ENCODE peak calls at places on chromosomes 3 and 15, in five cellular contexts. V is Calu3; I is lower leg skin; H is cardiac fibroblast; O is CD4-positive, alpha-beta T cell. K is an unnamed sample.
A peak's percentile ranks its signal among the peaks of the same experiment; 100 is the strongest.

GRCh38 chr3:127004641-127005397 is 21.9 kb downstream of the PLXNA1 start:
- DNase-seq in H (no peak), I (no peak), V (no peak), O (no peak), K (no peak)

GRCh38 chr15:101675015-101675414 is 22.8 kb upstream of the TM2D3 start:
- DNase-seq in H (peak; percentile 91), I (no peak), V (no peak), O (no peak), K (no peak)

GRCh38 chr15:35206060-35206675 is 121.1 kb upstream of the NANOGP8 start:
- DNase-seq in I (no peak), V (no peak), O (no peak), H (peak; percentile 57), K (no peak)

GRCh38 chr3:85576091-85576690 is 617.4 kb downstream of the CADM2 start:
- DNase-seq in H (peak; percentile 77), V (peak; percentile 59), O (peak; percentile 2), I (no peak), K (no peak)

GRCh38 chr15:39488498-39488897 is 92.4 kb upstream of the THBS1 start:
- DNase-seq in H (no peak), V (no peak), O (no peak), I (no peak), K (no peak)

GRCh38 chr15:37981781-37982180 is 47.3 kb downstream of the TMCO5A start:
- DNase-seq in O (no peak), V (no peak), I (no peak), H (peak; percentile 68), K (no peak)

GRCh38 chr3:150286390-150287147 is 121.5 kb upstream of the TSC22D2 start:
- DNase-seq in H (peak; percentile 75), O (no peak), I (no peak), V (peak; percentile 45), K (no peak)

GRCh38 chr15:40291088-40291574 is 8.3 kb upstream of the ANKRD63 start:
- DNase-seq in V (no peak), H (peak; percentile 61), O (no peak), I (no peak), K (peak; percentile 78)

GRCh38 chr15:53384417-53384816 is 375.0 kb downstream of the WDR72 start:
- DNase-seq in V (peak; percentile 47), H (no peak), I (no peak), O (no peak), K (no peak)

GRCh38 chr15:94287794-94288246 is 56.5 kb downstream of the MCTP2 start:
- DNase-seq in V (no peak), I (no peak), H (no peak), O (no peak), K (no peak)

GRCh38 chr3:100213891-100214573 is 46.8 kb upstream of the TBC1D23 start:
- DNase-seq in O (no peak), V (no peak), H (peak; percentile 55), I (no peak), K (no peak)

GRCh38 chr3:197753263-197753662 is 3.6 kb downstream of the FYTTD1 start:
- DNase-seq in O (no peak), H (no peak), I (no peak), V (no peak), K (no peak)

GRCh38 chr15:40092416-40093223 is 16.1 kb downstream of the BMF start:
- DNase-seq in V (no peak), O (no peak), H (peak; percentile 19), I (peak; percentile 93), K (peak; percentile 86)

GRCh38 chr15:62521396-62521795 is 356.3 kb upstream of the C2CD4B start:
- DNase-seq in I (no peak), V (no peak), H (no peak), O (no peak), K (no peak)

GRCh38 chr15:88617031-88617722 is 4.0 kb upstream of the AEN start:
- DNase-seq in V (no peak), I (no peak), O (no peak), H (no peak), K (no peak)

GRCh38 chr3:183653209-183654064 is 18.0 kb downstream of the KLHL24 start:
- DNase-seq in V (no peak), H (peak; percentile 19), O (no peak), I (no peak), K (no peak)

GRCh38 chr15:71201471-71201870 is 86.2 kb downstream of the THSD4 start:
- DNase-seq in V (peak; percentile 41), H (no peak), I (peak; percentile 76), O (no peak), K (no peak)

GRCh38 chr3:53629396-53629711 is 134.9 kb downstream of the CACNA1D start:
- DNase-seq in I (no peak), H (no peak), V (no peak), O (no peak), K (no peak)

GRCh38 chr15:71687902-71688508 is 122.3 kb upstream of the NR2E3 start:
- DNase-seq in I (no peak), O (no peak), V (no peak), H (peak; percentile 50), K (no peak)

GRCh38 chr3:31179768-31180167 is 285.3 kb upstream of the GADL1 start:
- DNase-seq in I (no peak), H (no peak), V (no peak), O (no peak), K (no peak)

GRCh38 chr3:30354972-30355371 is 251.4 kb upstream of the TGFBR2 start:
- DNase-seq in I (no peak), O (no peak), H (no peak), V (no peak), K (no peak)

GRCh38 chr15:100897873-100898490 is 18.4 kb downstream of the ALDH1A3 start:
- DNase-seq in H (no peak), I (peak; percentile 79), O (no peak), V (no peak), K (no peak)

GRCh38 chr3:65279225-65279624 is 591.4 kb upstream of the ADAMTS9 start:
- DNase-seq in I (no peak), V (no peak), H (no peak), O (no peak), K (no peak)

GRCh38 chr15:35932541-35932940 is 386.6 kb upstream of the DPH6 start:
- DNase-seq in I (no peak), H (no peak), O (no peak), V (no peak), K (no peak)

GRCh38 chr3:38346584-38347410 is at the start of gene XYLB:
- DNase-seq in O (peak; percentile 46), I (peak; percentile 97), V (peak; percentile 91), H (peak; percentile 79), K (peak; percentile 89)

GRCh38 chr3:197592361-197593045 is 36.7 kb upstream of the BDH1 start:
- DNase-seq in O (no peak), V (no peak), I (no peak), H (no peak), K (no peak)

GRCh38 chr15:58981808-58982475 is 5.5 kb upstream of the RNF111 start:
- DNase-seq in I (no peak), H (no peak), V (no peak), O (no peak), K (no peak)

GRCh38 chr3:10551821-10552630 is 46.6 kb upstream of the ATP2B2 start:
- DNase-seq in O (peak; percentile 56), V (peak; percentile 72), H (no peak), I (peak; percentile 93), K (peak; percentile 62)

GRCh38 chr3:112770026-112770626 is 76.5 kb downstream of the CD200R1L start:
- DNase-seq in I (no peak), H (peak; percentile 97), O (no peak), V (peak; percentile 17), K (no peak)

GRCh38 chr3:111128884-111129283 is 57.3 kb downstream of the NECTIN3 start:
- DNase-seq in O (no peak), V (no peak), H (no peak), I (no peak), K (no peak)

GRCh38 chr3:15646924-15647511 is 45.5 kb downstream of the BTD start:
- DNase-seq in H (peak; percentile 100), O (no peak), V (no peak), I (peak; percentile 90), K (no peak)

GRCh38 chr3:123953735-123954134 is 7.3 kb downstream of the CCDC14 start:
- DNase-seq in V (no peak), H (no peak), I (no peak), O (no peak), K (no peak)

GRCh38 chr3:113231391-113231790 is 20.0 kb downstream of the BOC start:
- DNase-seq in V (no peak), H (peak; percentile 77), I (no peak), O (no peak), K (no peak)

GRCh38 chr15:81410318-81410753 is 36.3 kb upstream of the TMC3 start:
- DNase-seq in V (peak; percentile 46), H (peak; percentile 95), I (peak; percentile 90), O (no peak), K (no peak)

GRCh38 chr15:70212963-70213315 is 115.2 kb upstream of the TLE3 start:
- DNase-seq in H (no peak), I (peak; percentile 61), V (no peak), O (no peak), K (no peak)

DNA sequence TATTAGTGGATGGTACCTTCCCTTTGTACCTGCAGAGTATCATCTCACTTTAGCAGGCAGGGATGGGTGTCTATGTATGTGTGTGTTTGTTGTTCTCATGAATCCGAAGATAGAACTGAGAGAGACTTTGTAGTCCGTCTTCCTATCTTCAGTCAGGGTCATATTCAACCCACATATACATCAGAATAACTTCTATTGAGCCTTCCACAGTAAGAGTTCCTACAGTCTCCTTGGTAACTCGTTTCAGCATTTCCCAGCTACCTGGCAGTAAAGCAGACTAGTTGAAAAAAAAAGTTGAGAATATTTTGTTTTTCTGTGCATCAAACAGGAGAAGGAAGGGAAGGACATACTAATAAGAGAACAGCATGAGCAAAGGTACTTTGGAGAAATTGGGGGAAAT is 106.8 kb downstream of the VPS8 start:
- DNase-seq in H (no peak), V (no peak), I (no peak), O (no peak), K (no peak)
- TF ChIP-seq CTCF in H (no peak), V (no peak), I (no peak), O (no peak), K (no peak)

GRCh38 chr15:84638103-84638502 is 16.0 kb downstream of the WDR73 start:
- DNase-seq in V (no peak), O (no peak), H (peak; percentile 55), I (no peak), K (no peak)
- TF ChIP-seq CTCF in V (no peak), O (no peak), H (no peak), I (no peak), K (no peak)

DNA sequence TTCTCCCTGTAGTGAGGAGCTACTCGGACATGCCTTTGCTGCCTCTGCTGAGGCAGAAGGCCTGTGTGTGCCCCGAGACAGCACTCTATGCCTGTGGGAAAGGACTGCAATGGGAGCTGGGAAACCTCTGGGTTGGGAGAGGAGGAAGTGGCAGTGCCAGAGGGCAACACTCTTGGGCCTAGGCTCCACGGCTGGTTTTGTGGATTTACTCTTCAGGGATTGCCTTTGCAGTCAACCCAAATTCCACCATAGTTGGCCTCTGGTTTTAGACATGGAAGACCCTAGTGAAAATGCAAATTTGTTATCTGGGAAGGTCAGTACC is 46.8 kb downstream of the ITGA11 start:
- DNase-seq in H (no peak), O (no peak), I (peak; percentile 48), V (no peak), K (peak; percentile 37)
- TF ChIP-seq CTCF in H (no peak), O (no peak), I (no peak), V (no peak), K (no peak)

DNA sequence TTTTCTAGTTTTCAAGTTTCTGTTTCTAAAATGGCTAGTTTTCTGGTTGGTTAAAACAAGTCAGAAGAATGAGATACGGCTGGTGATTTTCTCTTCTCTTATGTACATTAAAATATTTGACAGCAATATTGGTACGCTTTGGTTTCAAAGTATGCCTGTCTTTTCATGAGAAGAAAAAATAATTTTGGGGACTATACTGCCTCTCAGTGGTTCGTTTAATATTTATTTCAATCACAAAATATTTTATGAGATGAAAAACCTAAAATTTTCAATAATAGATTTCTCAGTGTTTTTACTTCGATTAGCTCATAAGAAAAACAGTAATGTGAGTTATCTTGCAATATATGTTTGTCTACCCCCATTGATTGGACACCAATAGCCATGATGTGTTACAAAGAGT is 72.8 kb upstream of the AADACL2 start:
- DNase-seq in V (no peak), H (peak; percentile 38), O (no peak), I (no peak), K (no peak)
- TF ChIP-seq CTCF in V (no peak), H (no peak), O (no peak), I (no peak), K (peak; percentile 40)

K was measured in type B pancreatic cell.